ENCODE peak calls at places on chromosome 6, in six cellular contexts. Z is GM04504; S is stimulated activated CD4-positive, alpha-beta T cell treated with anti-CD3 and anti-CD28 coated beads, Interleukin-4, amount 100 ng/mL, for 4 hours; I is cardiac fibroblast; G is fibroblast of pulmonary artery; U is stimulated activated CD8-positive, alpha-beta memory T cell treated with anti-CD3 and anti-CD28 coated beads, Interleukin-15, amount 100 ng/mL, for 1 hour. J is an unnamed sample.
A peak's percentile ranks its signal among the peaks of the same experiment; 100 is the strongest.

GRCh38 chr6:25816252-25816651 is 15.6 kb downstream of the SLC17A1 start:
- DNase-seq in Z (no peak), I (no peak), U (no peak), S (no peak), G (no peak), J (no peak)

GRCh38 chr6:87180105-87180504 is 24.7 kb downstream of the ZNF292 start:
- DNase-seq in G (no peak), Z (no peak), U (no peak), S (no peak), I (no peak), J (no peak)

GRCh38 chr6:22474283-22474682 is 95.1 kb upstream of the HDGFL1 start:
- DNase-seq in U (no peak), Z (no peak), G (no peak), I (no peak), S (no peak), J (no peak)

GRCh38 chr6:40247516-40248115 is 313.4 kb upstream of the MOCS1 start:
- DNase-seq in I (no peak), G (no peak), S (no peak), Z (no peak), U (no peak), J (no peak)

GRCh38 chr6:40599580-40599979 is 12.4 kb upstream of the LRFN2 start:
- DNase-seq in G (peak; percentile 3), Z (no peak), U (no peak), I (no peak), S (no peak), J (no peak)

GRCh38 chr6:12174878-12175277 is 115.3 kb upstream of the EDN1 start:
- DNase-seq in Z (no peak), S (no peak), I (no peak), U (no peak), G (peak; percentile 26), J (no peak)

GRCh38 chr6:164108869-164109769 is 694.6 kb downstream of the QKI start:
- DNase-seq in Z (peak; percentile 21), S (no peak), G (peak; percentile 56), U (no peak), I (peak; percentile 55), J (peak; percentile 59)

GRCh38 chr6:137080711-137081110 is 35.9 kb upstream of the IL20RA start:
- DNase-seq in I (no peak), Z (no peak), U (no peak), S (no peak), G (no peak), J (no peak)

GRCh38 chr6:157036245-157036681 is 259.1 kb downstream of the ARID1B start:
- DNase-seq in S (no peak), U (no peak), Z (no peak), G (peak; percentile 67), I (peak; percentile 80), J (no peak)

GRCh38 chr6:94813806-94814205 is 763.5 kb upstream of the MANEA start:
- DNase-seq in S (no peak), U (no peak), G (no peak), Z (no peak), I (no peak), J (no peak)

GRCh38 chr6:36336779-36337194 is at the start of gene BNIP5:
- DNase-seq in S (no peak), G (no peak), Z (no peak), I (no peak), U (no peak), J (no peak)

GRCh38 chr6:105346052-105346451 is 56.8 kb downstream of the PREP start:
- DNase-seq in Z (peak; percentile 35), G (peak; percentile 91), U (no peak), I (peak; percentile 79), S (no peak), J (peak; percentile 73)

GRCh38 chr6:30888472-30889137 is 4.3 kb downstream of the DDR1 start:
- DNase-seq in G (peak; percentile 61), S (no peak), Z (no peak), U (no peak), I (peak; percentile 68), J (no peak)

GRCh38 chr6:26520840-26521484 is 17.2 kb upstream of the HMGN4 start:
- DNase-seq in Z (peak; percentile 69), I (peak; percentile 93), G (peak; percentile 87), S (peak; percentile 78), U (peak; percentile 82), J (no peak)

GRCh38 chr6:100346828-100347227 is 117.9 kb downstream of the SIM1 start:
- DNase-seq in I (peak; percentile 65), Z (peak; percentile 35), S (no peak), U (no peak), G (peak; percentile 77), J (no peak)

GRCh38 chr6:148723484-148723883 is 23.3 kb upstream of the UST start:
- DNase-seq in Z (peak; percentile 93), U (no peak), S (no peak), I (peak; percentile 82), G (peak; percentile 84), J (peak; percentile 91)

GRCh38 chr6:112183271-112183671 is 71.1 kb downstream of the LAMA4 start:
- DNase-seq in U (no peak), G (peak; percentile 39), I (peak; percentile 38), Z (no peak), S (no peak), J (no peak)

GRCh38 chr6:112384511-112384910 is 37.4 kb downstream of the RFPL4B start:
- DNase-seq in I (no peak), S (no peak), G (no peak), Z (no peak), U (no peak), J (no peak)

GRCh38 chr6:44116643-44117382 is 10.4 kb downstream of the MRPL14 start:
- DNase-seq in G (peak; percentile 64), U (no peak), I (peak; percentile 72), S (no peak), Z (peak; percentile 85), J (peak; percentile 58)

GRCh38 chr6:71333700-71334099 is 45.1 kb downstream of the OGFRL1 start:
- DNase-seq in S (no peak), I (peak; percentile 92), U (no peak), Z (peak; percentile 86), G (peak; percentile 96), J (peak; percentile 80)

GRCh38 chr6:36720251-36721141 is 22.9 kb downstream of the RAB44 start:
- DNase-seq in U (no peak), I (no peak), G (no peak), Z (no peak), S (no peak), J (no peak)

GRCh38 chr6:162343196-162343901 is 384.2 kb downstream of the PRKN start:
- DNase-seq in G (no peak), I (no peak), S (no peak), U (no peak), Z (no peak), J (no peak)

J was measured in skeletal muscle cell.